ENCODE peak calls at places on chromosomes 6 and 20, in four cellular contexts. One of them, this sample, is unnamed.

GRCh38 chr6:140956567-140957306 is 1176.0 kb upstream of the GJE1 start:
- DNase-seq in IMR-90: peak
- DNase-seq in NCI-H187 treated with DMSO at 0.1 percent for 48 hours: no peak
- DNase-seq in effector CD4-positive, alpha-beta T cell: no peak
- DNase-seq in this sample: no peak

GRCh38 chr20:54098044-54098443 is 27.6 kb upstream of the BCAS1 start:
- DNase-seq in IMR-90: no peak
- DNase-seq in NCI-H187 treated with DMSO at 0.1 percent for 48 hours: no peak
- DNase-seq in effector CD4-positive, alpha-beta T cell: no peak
- DNase-seq in this sample: no peak

GRCh38 chr6:21871831-21872230 is 278.3 kb downstream of the SOX4 start:
- DNase-seq in IMR-90: no peak
- DNase-seq in NCI-H187 treated with DMSO at 0.1 percent for 48 hours: no peak
- DNase-seq in effector CD4-positive, alpha-beta T cell: no peak
- DNase-seq in this sample: no peak

GRCh38 chr6:137044366-137045220 is at the start of gene IL20RA:
- DNase-seq in IMR-90: no peak
- DNase-seq in NCI-H187 treated with DMSO at 0.1 percent for 48 hours: no peak
- DNase-seq in effector CD4-positive, alpha-beta T cell: no peak
- DNase-seq in this sample: no peak

GRCh38 chr6:12969933-12970332 is 253.4 kb downstream of the PHACTR1 start:
- DNase-seq in IMR-90: no peak
- DNase-seq in NCI-H187 treated with DMSO at 0.1 percent for 48 hours: no peak
- DNase-seq in effector CD4-positive, alpha-beta T cell: no peak
- DNase-seq in this sample: no peak

GRCh38 chr6:117028256-117028655 is 151.2 kb downstream of the RFX6 start:
- DNase-seq in IMR-90: no peak
- DNase-seq in NCI-H187 treated with DMSO at 0.1 percent for 48 hours: no peak
- DNase-seq in effector CD4-positive, alpha-beta T cell: no peak
- DNase-seq in this sample: no peak

GRCh38 chr6:18380165-18380564 is 7.0 kb upstream of the RNF144B start:
- DNase-seq in IMR-90: no peak
- DNase-seq in NCI-H187 treated with DMSO at 0.1 percent for 48 hours: no peak
- DNase-seq in effector CD4-positive, alpha-beta T cell: no peak
- DNase-seq in this sample: no peak

GRCh38 chr6:39128106-39128505 is 13.1 kb upstream of the SAYSD1 start:
- DNase-seq in IMR-90: no peak
- DNase-seq in NCI-H187 treated with DMSO at 0.1 percent for 48 hours: no peak
- DNase-seq in effector CD4-positive, alpha-beta T cell: no peak
- DNase-seq in this sample: no peak

GRCh38 chr6:127119361-127120108 is 1.1 kb downstream of the RSPO3 start:
- DNase-seq in IMR-90: no peak
- DNase-seq in NCI-H187 treated with DMSO at 0.1 percent for 48 hours: no peak
- DNase-seq in effector CD4-positive, alpha-beta T cell: no peak
- DNase-seq in this sample: no peak

GRCh38 chr6:156617376-156617775 is 159.8 kb upstream of the ARID1B start:
- DNase-seq in IMR-90: no peak
- DNase-seq in NCI-H187 treated with DMSO at 0.1 percent for 48 hours: no peak
- DNase-seq in effector CD4-positive, alpha-beta T cell: no peak
- DNase-seq in this sample: no peak

GRCh38 chr20:10656270-10656669 is 17.5 kb downstream of the JAG1 start:
- DNase-seq in IMR-90: no peak
- DNase-seq in NCI-H187 treated with DMSO at 0.1 percent for 48 hours: no peak
- DNase-seq in effector CD4-positive, alpha-beta T cell: no peak
- DNase-seq in this sample: no peak

GRCh38 chr20:38143646-38144554 is 21.2 kb downstream of the TGM2 start:
- DNase-seq in IMR-90: peak
- DNase-seq in NCI-H187 treated with DMSO at 0.1 percent for 48 hours: no peak
- DNase-seq in effector CD4-positive, alpha-beta T cell: no peak
- DNase-seq in this sample: peak

GRCh38 chr6:163943647-163944395 is 529.3 kb downstream of the QKI start:
- DNase-seq in IMR-90: peak
- DNase-seq in NCI-H187 treated with DMSO at 0.1 percent for 48 hours: no peak
- DNase-seq in effector CD4-positive, alpha-beta T cell: no peak
- DNase-seq in this sample: no peak

GRCh38 chr20:48195121-48195870 is 410.0 kb upstream of the SULF2 start:
- DNase-seq in IMR-90: no peak
- DNase-seq in NCI-H187 treated with DMSO at 0.1 percent for 48 hours: no peak
- DNase-seq in effector CD4-positive, alpha-beta T cell: no peak
- DNase-seq in this sample: no peak

GRCh38 chr6:79423216-79423615 is 114.0 kb downstream of the LCA5 start:
- DNase-seq in IMR-90: no peak
- DNase-seq in NCI-H187 treated with DMSO at 0.1 percent for 48 hours: no peak
- DNase-seq in effector CD4-positive, alpha-beta T cell: no peak
- DNase-seq in this sample: no peak

GRCh38 chr6:66556936-66557335 is 849.9 kb upstream of the EYS start:
- DNase-seq in IMR-90: no peak
- DNase-seq in NCI-H187 treated with DMSO at 0.1 percent for 48 hours: no peak
- DNase-seq in effector CD4-positive, alpha-beta T cell: no peak
- DNase-seq in this sample: no peak

GRCh38 chr20:63692436-63693078 is 3.9 kb upstream of the TNFRSF6B start:
- DNase-seq in IMR-90: no peak
- DNase-seq in NCI-H187 treated with DMSO at 0.1 percent for 48 hours: no peak
- DNase-seq in effector CD4-positive, alpha-beta T cell: no peak
- DNase-seq in this sample: no peak

GRCh38 chr20:38764563-38765355 is 16.5 kb downstream of the ACTR5 start:
- DNase-seq in IMR-90: peak
- DNase-seq in NCI-H187 treated with DMSO at 0.1 percent for 48 hours: no peak
- DNase-seq in effector CD4-positive, alpha-beta T cell: no peak
- DNase-seq in this sample: peak

GRCh38 chr6:162942860-162943259 is 215.1 kb downstream of the PACRG start:
- DNase-seq in IMR-90: peak
- DNase-seq in NCI-H187 treated with DMSO at 0.1 percent for 48 hours: no peak
- DNase-seq in effector CD4-positive, alpha-beta T cell: no peak
- DNase-seq in this sample: no peak

GRCh38 chr6:30889921-30890645 is 5.8 kb downstream of the DDR1 start:
- DNase-seq in IMR-90: no peak
- DNase-seq in NCI-H187 treated with DMSO at 0.1 percent for 48 hours: peak
- DNase-seq in effector CD4-positive, alpha-beta T cell: no peak
- DNase-seq in this sample: no peak

GRCh38 chr6:119881416-119881815 is 531.9 kb upstream of the MAN1A1 start:
- DNase-seq in IMR-90: no peak
- DNase-seq in NCI-H187 treated with DMSO at 0.1 percent for 48 hours: no peak
- DNase-seq in effector CD4-positive, alpha-beta T cell: no peak
- DNase-seq in this sample: no peak

GRCh38 chr6:162198925-162199324 is 528.6 kb downstream of the PRKN start:
- DNase-seq in IMR-90: no peak
- DNase-seq in NCI-H187 treated with DMSO at 0.1 percent for 48 hours: no peak
- DNase-seq in effector CD4-positive, alpha-beta T cell: no peak
- DNase-seq in this sample: no peak

GRCh38 chr20:4814696-4815252 is 93.1 kb downstream of the PRND start:
- DNase-seq in IMR-90: no peak
- DNase-seq in NCI-H187 treated with DMSO at 0.1 percent for 48 hours: no peak
- DNase-seq in effector CD4-positive, alpha-beta T cell: peak
- DNase-seq in this sample: peak

GRCh38 chr6:30450908-30451818 is 38.1 kb upstream of the HLA-E start:
- DNase-seq in IMR-90: peak
- DNase-seq in NCI-H187 treated with DMSO at 0.1 percent for 48 hours: no peak
- DNase-seq in effector CD4-positive, alpha-beta T cell: peak
- DNase-seq in this sample: no peak

GRCh38 chr6:158131926-158132325 is 36.1 kb downstream of the SERAC1 start:
- DNase-seq in IMR-90: peak
- DNase-seq in NCI-H187 treated with DMSO at 0.1 percent for 48 hours: no peak
- DNase-seq in effector CD4-positive, alpha-beta T cell: no peak
- DNase-seq in this sample: no peak

GRCh38 chr6:126880926-126881325 is 237.5 kb upstream of the RSPO3 start:
- DNase-seq in IMR-90: no peak
- DNase-seq in NCI-H187 treated with DMSO at 0.1 percent for 48 hours: no peak
- DNase-seq in effector CD4-positive, alpha-beta T cell: no peak
- DNase-seq in this sample: no peak

GRCh38 chr6:108684809-108685329 is 124.2 kb downstream of the FOXO3 start:
- DNase-seq in IMR-90: peak
- DNase-seq in NCI-H187 treated with DMSO at 0.1 percent for 48 hours: no peak
- DNase-seq in effector CD4-positive, alpha-beta T cell: no peak
- DNase-seq in this sample: no peak

GRCh38 chr6:132598473-132598872 is 8.9 kb upstream of the TAAR5 start:
- DNase-seq in IMR-90: no peak
- DNase-seq in NCI-H187 treated with DMSO at 0.1 percent for 48 hours: no peak
- DNase-seq in effector CD4-positive, alpha-beta T cell: no peak
- DNase-seq in this sample: no peak

GRCh38 chr6:130047440-130047995 is 29.1 kb downstream of the L3MBTL3 start:
- DNase-seq in IMR-90: peak
- DNase-seq in NCI-H187 treated with DMSO at 0.1 percent for 48 hours: no peak
- DNase-seq in effector CD4-positive, alpha-beta T cell: no peak
- DNase-seq in this sample: no peak

GRCh38 chr20:23435675-23436539 is 3.6 kb upstream of the CSTL1 start:
- DNase-seq in IMR-90: no peak
- DNase-seq in NCI-H187 treated with DMSO at 0.1 percent for 48 hours: no peak
- DNase-seq in effector CD4-positive, alpha-beta T cell: no peak
- DNase-seq in this sample: peak

GRCh38 chr20:36344517-36345132 is 38.5 kb downstream of the DLGAP4 start:
- DNase-seq in IMR-90: peak
- DNase-seq in NCI-H187 treated with DMSO at 0.1 percent for 48 hours: no peak
- DNase-seq in effector CD4-positive, alpha-beta T cell: peak
- DNase-seq in this sample: no peak

GRCh38 chr20:24382330-24382729 is 87.1 kb upstream of the SYNDIG1 start:
- DNase-seq in IMR-90: no peak
- DNase-seq in NCI-H187 treated with DMSO at 0.1 percent for 48 hours: no peak
- DNase-seq in effector CD4-positive, alpha-beta T cell: no peak
- DNase-seq in this sample: no peak

GRCh38 chr6:108948252-108948651 is 100.0 kb downstream of the ARMC2 start:
- DNase-seq in IMR-90: no peak
- DNase-seq in NCI-H187 treated with DMSO at 0.1 percent for 48 hours: no peak
- DNase-seq in effector CD4-positive, alpha-beta T cell: no peak
- DNase-seq in this sample: no peak

GRCh38 chr6:46815130-46815529 is 21.9 kb downstream of the MEP1A start:
- DNase-seq in IMR-90: no peak
- DNase-seq in NCI-H187 treated with DMSO at 0.1 percent for 48 hours: no peak
- DNase-seq in effector CD4-positive, alpha-beta T cell: no peak
- DNase-seq in this sample: no peak